ENCODE peak calls at places on chromosomes 6 and 20, in nine cellular contexts. D is right cardiac atrium, V is stomach, M is tibial artery, Z is IMR-90, X is brain microvascular endothelial cell, S is psoas muscle, T is HCT116, H is fibroblast of pulmonary artery. G is an unnamed sample.

GRCh38 chr6:44464527-44465310 is 77.2 kb downstream of the CDC5L start:
- DNase-seq in V (no peak), H (peak; percentile 61), S (peak; percentile 50), M (no peak), D (peak; percentile 83), T (no peak), X (peak; percentile 32), Z (peak; percentile 22), G (no peak)

GRCh38 chr6:37260063-37260843 is 2.3 kb upstream of the TMEM217 start:
- DNase-seq in T (no peak), M (no peak), Z (no peak), S (no peak), X (no peak), V (no peak), D (no peak), H (no peak), G (no peak)

GRCh38 chr6:142721213-142721920 is 223.6 kb downstream of the HIVEP2 start:
- DNase-seq in T (no peak), S (no peak), Z (no peak), D (no peak), X (no peak), V (no peak), M (no peak), H (no peak), G (no peak)

GRCh38 chr6:2766767-2767314 is 1.6 kb downstream of the WRNIP1 start:
- DNase-seq in T (no peak), M (no peak), Z (peak; percentile 28), V (no peak), X (no peak), H (peak; percentile 33), D (no peak), S (no peak), G (peak; percentile 16)

GRCh38 chr20:23655551-23656211 is 17.9 kb upstream of the CST3 start:
- DNase-seq in V (no peak), S (peak; percentile 53), T (no peak), M (peak; percentile 69), H (no peak), D (peak; percentile 91), X (no peak), Z (no peak), G (no peak)

GRCh38 chr6:135181333-135182119 is 418 bp downstream of the MYB start:
- DNase-seq in D (peak; percentile 34), M (no peak), S (no peak), X (no peak), H (no peak), V (no peak), Z (no peak), T (no peak), G (no peak)

GRCh38 chr20:15594296-15594695 is 979.0 kb downstream of the KIF16B start:
- DNase-seq in H (no peak), M (no peak), Z (no peak), S (no peak), T (no peak), X (no peak), V (no peak), D (no peak), G (peak; percentile 56)

GRCh38 chr20:38730989-38731737 is 6.9 kb downstream of the SLC32A1 start:
- DNase-seq in V (peak; percentile 70), M (no peak), T (peak; percentile 73), S (peak; percentile 62), X (peak; percentile 22), Z (peak; percentile 31), D (peak; percentile 83), H (peak; percentile 60), G (peak; percentile 66)

GRCh38 chr6:126531840-126532239 is 191.9 kb downstream of the CENPW start:
- DNase-seq in M (no peak), V (no peak), X (no peak), D (no peak), H (no peak), T (no peak), S (no peak), Z (no peak), G (no peak)

GRCh38 chr6:35089935-35090505 is 51.1 kb downstream of the TCP11 start:
- DNase-seq in X (peak; percentile 51), S (no peak), Z (peak; percentile 83), D (no peak), T (no peak), V (peak; percentile 17), H (peak; percentile 72), M (no peak), G (no peak)

GRCh38 chr6:145372671-145373123 is 362.6 kb downstream of the EPM2A start:
- DNase-seq in D (peak; percentile 75), M (no peak), T (no peak), X (peak; percentile 16), Z (peak; percentile 65), S (no peak), V (peak; percentile 33), H (peak; percentile 86), G (peak; percentile 3)

GRCh38 chr6:161079566-161080262 is 88.1 kb downstream of the MAP3K4 start:
- DNase-seq in D (no peak), Z (peak; percentile 88), X (peak; percentile 84), M (no peak), T (no peak), H (peak; percentile 71), S (no peak), V (no peak), G (peak; percentile 73)

GRCh38 chr20:25033250-25033940 is 24.5 kb downstream of the ACSS1 start:
- DNase-seq in D (no peak), H (peak; percentile 37), X (no peak), V (no peak), Z (no peak), T (no peak), S (peak; percentile 3), M (no peak), G (no peak)

GRCh38 chr6:28632326-28632851 is 106.7 kb downstream of the GPX5 start:
- DNase-seq in S (no peak), M (no peak), V (no peak), Z (no peak), T (no peak), H (no peak), D (no peak), X (no peak), G (no peak)

GRCh38 chr6:28634758-28635546 is 109.3 kb downstream of the GPX5 start:
- DNase-seq in X (no peak), S (no peak), V (no peak), Z (no peak), D (peak; percentile 59), H (peak; percentile 28), T (no peak), M (no peak), G (peak; percentile 48)

GRCh38 chr6:28633445-28634215 is 107.9 kb downstream of the GPX5 start:
- DNase-seq in S (no peak), M (no peak), T (no peak), H (no peak), D (no peak), Z (no peak), X (no peak), V (no peak), G (no peak)

GRCh38 chr6:28635547-28636158 is 110.0 kb downstream of the GPX5 start:
- DNase-seq in T (no peak), M (no peak), Z (no peak), V (no peak), H (no peak), X (no peak), S (no peak), D (no peak), G (no peak)

GRCh38 chr6:28634406-28634757 is 108.7 kb downstream of the GPX5 start:
- DNase-seq in X (no peak), M (no peak), V (no peak), H (no peak), Z (no peak), T (no peak), D (no peak), S (no peak), G (no peak)
- H3K4me3 ChIP-seq in X (peak overlapping the region; percentile 61), M (peak overlapping the region; percentile 25), V (no peak overlapping the region), H (peak overlapping the region; percentile 47), Z (no peak overlapping the region), T (no peak overlapping the region), D (peak overlapping the region; percentile 55), S (peak overlapping the region; percentile 46), G (peak overlapping the region; percentile 78)

DNA sequence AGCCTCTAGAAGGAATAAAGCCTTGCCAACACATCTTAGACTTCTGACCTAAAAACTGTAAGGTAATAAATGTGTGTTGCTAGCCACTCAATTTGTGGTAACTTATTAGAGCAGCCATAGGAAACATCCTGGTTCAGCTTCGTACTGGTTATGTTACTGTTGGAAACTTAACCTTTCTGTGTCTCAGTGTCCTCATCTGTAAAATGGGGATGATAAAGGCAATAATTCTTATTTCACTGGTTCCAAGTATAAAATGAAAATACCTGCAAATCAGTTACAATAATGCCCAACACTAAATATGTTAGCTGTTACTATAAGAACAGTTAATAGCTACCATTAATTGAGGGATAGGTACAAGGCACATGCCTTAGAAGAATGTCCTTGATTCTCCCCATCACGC is 14.3 kb upstream of the RBPJL start:
- DNase-seq in V (no peak), H (no peak), Z (no peak), D (no peak), T (no peak), X (no peak), S (no peak), M (no peak), G (no peak)
- H3K4me3 ChIP-seq in V (no peak overlapping the region), H (no peak overlapping the region), Z (no peak overlapping the region), D (no peak overlapping the region), T (no peak overlapping the region), X (no peak overlapping the region), S (no peak overlapping the region), M (no peak overlapping the region), G (no peak overlapping the region)

GRCh38 chr6:112282217-112282616 is 27.9 kb upstream of the LAMA4 start:
- DNase-seq in M (peak; percentile 59), Z (peak; percentile 97), D (peak; percentile 78), V (no peak), T (no peak), X (peak; percentile 78), H (peak; percentile 82), S (peak; percentile 41), G (peak; percentile 69)
- H3K4me3 ChIP-seq in M (no peak overlapping the region), Z (no peak overlapping the region), D (no peak overlapping the region), V (no peak overlapping the region), T (no peak overlapping the region), X (no peak overlapping the region), H (no peak overlapping the region), S (no peak overlapping the region), G (no peak overlapping the region)

DNA sequence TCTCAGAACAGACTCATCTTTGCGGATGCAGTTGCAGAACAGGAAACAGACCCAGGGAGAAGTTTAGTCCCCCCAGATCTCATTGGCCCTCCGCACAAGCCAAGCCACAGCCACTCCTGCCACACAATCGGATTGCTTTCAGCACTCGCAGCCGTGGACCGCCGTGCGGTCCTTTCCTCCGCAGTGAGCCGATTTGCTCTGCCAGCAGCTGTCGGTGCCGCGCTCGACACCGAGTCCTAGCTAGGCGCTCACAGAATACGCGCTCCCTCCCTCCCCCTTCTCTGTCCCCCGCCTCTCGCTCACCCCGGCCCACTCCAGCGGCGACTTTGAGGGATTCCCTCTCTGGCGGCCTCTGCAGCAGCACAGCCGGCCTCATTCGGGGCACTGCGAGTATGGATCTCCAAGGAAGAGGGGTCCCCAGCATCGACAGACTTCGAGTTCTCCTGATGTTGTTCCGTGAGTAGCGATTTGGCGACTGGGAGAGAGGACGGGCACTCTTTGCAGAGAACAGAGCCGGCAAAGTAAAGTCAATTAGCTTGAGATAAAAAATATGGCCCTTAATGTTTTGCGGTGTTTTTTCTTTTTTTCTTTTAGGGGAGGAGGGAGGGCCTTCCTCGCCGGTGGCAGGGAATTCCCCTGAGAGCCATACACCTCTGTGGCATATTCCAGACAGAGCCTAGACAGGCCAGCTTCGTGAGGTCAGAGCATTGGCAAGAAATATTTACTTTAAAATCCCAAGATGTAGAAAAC is at the start of gene LAMP5:
- DNase-seq in X (peak; percentile 29), Z (peak; percentile 29), H (peak; percentile 4), M (no peak), V (no peak), S (no peak), T (no peak), D (peak; percentile 51), G (peak; percentile 51)
- H3K4me3 ChIP-seq in X (peak within 1 kb of the TSS; percentile 30), Z (no peak within 1 kb of the TSS), H (no peak within 1 kb of the TSS), M (peak within 1 kb of the TSS; percentile 36), V (peak within 1 kb of the TSS; percentile 20), S (peak within 1 kb of the TSS; percentile 30), T (no peak within 1 kb of the TSS), D (peak within 1 kb of the TSS; percentile 61), G (peak within 1 kb of the TSS; percentile 63)

G was measured in PC-3.